ENCODE peak calls at places on chromosomes 1 and 21, in five cellular contexts. R is tibial nerve, F is stomach, Y is A549, D is sigmoid colon. E is an unnamed sample. For H3K4me1 and H3K9me3, the result is how much of the 10 kb centered on the place peaks cover.

GRCh38 chr1:36567601-36568341 is 85.1 kb upstream of the CSF3R start:
- DNase-seq in R (no peak), D (peak), Y (no peak), F (no peak), E (no peak)

GRCh38 chr1:54153548-54154439 is 994 bp upstream of the CDCP2 start:
- DNase-seq in F (peak), D (peak), R (no peak), Y (no peak), E (peak)

GRCh38 chr21:25859264-25859931 is 124.6 kb downstream of the GABPA start:
- DNase-seq in D (no peak), Y (no peak), F (no peak), R (no peak), E (no peak)

GRCh38 chr1:43600033-43601020 is 49.6 kb upstream of the KDM4A start:
- DNase-seq in D (no peak), R (no peak), F (no peak), Y (no peak), E (no peak)

GRCh38 chr1:10679521-10680220 is 116.8 kb downstream of the CASZ1 start:
- DNase-seq in Y (no peak), D (no peak), R (no peak), F (peak), E (peak)

GRCh38 chr1:10779201-10779600 is 17.2 kb downstream of the CASZ1 start:
- DNase-seq in Y (peak), F (peak), D (no peak), R (no peak), E (peak)

GRCh38 chr1:145874646-145875045 is 11.0 kb downstream of the ANKRD35 start:
- DNase-seq in D (no peak), Y (no peak), F (no peak), R (no peak), E (no peak)

GRCh38 chr1:92419642-92420041 is 67.1 kb downstream of the GFI1 start:
- DNase-seq in Y (no peak), D (no peak), R (no peak), F (no peak), E (no peak)

GRCh38 chr1:93304716-93305138 is 41.0 kb upstream of the DR1 start:
- DNase-seq in Y (peak), F (peak), R (no peak), D (no peak), E (peak)

GRCh38 chr1:198519639-198520501 is 20.6 kb downstream of the ATP6V1G3 start:
- DNase-seq in Y (no peak), F (no peak), D (no peak), R (no peak), E (no peak)

GRCh38 chr1:162861101-162861500 is at the start of gene CCDC190:
- DNase-seq in D (no peak), F (no peak), R (no peak), Y (no peak), E (no peak)

GRCh38 chr1:15352122-15352957 is 57.3 kb upstream of the EFHD2 start:
- DNase-seq in Y (peak), R (no peak), F (peak), D (no peak), E (peak)

GRCh38 chr1:23369335-23370013 is at the start of gene ZNF436:
- DNase-seq in F (peak), D (peak), Y (no peak), R (peak), E (peak)

GRCh38 chr1:147842578-147842977 is 60.0 kb upstream of the GJA8 start:
- DNase-seq in Y (no peak), F (no peak), R (no peak), D (no peak), E (no peak)

GRCh38 chr1:44060830-44061267 is 29.6 kb upstream of the SLC6A9 start:
- DNase-seq in D (no peak), Y (no peak), R (no peak), F (no peak), E (no peak)

GRCh38 chr1:209743145-209743482 is 12.7 kb upstream of the TRAF3IP3 start:
- DNase-seq in F (peak), D (peak), Y (no peak), R (peak), E (no peak)

GRCh38 chr1:203607169-203607873 is 19.3 kb upstream of the ATP2B4 start:
- DNase-seq in D (no peak), Y (no peak), R (no peak), F (peak), E (peak)

GRCh38 chr1:9615316-9616063 is 26.8 kb downstream of the TMEM201 start:
- DNase-seq in D (no peak), Y (peak), F (peak), R (no peak), E (peak)

GRCh38 chr1:229812693-229813092 is 186.6 kb downstream of the URB2 start:
- DNase-seq in F (no peak), R (no peak), D (no peak), Y (no peak), E (no peak)

GRCh38 chr1:3907031-3907534 is 7.0 kb upstream of the C1orf174 start:
- DNase-seq in R (no peak), F (no peak), Y (no peak), D (peak), E (no peak)

GRCh38 chr1:116396769-116397168 is 23.7 kb downstream of the ATP1A1 start:
- DNase-seq in R (no peak), D (no peak), F (no peak), Y (no peak), E (no peak)

GRCh38 chr1:230068952-230069684 is 2.1 kb downstream of the GALNT2 start:
- DNase-seq in F (peak), R (no peak), Y (no peak), D (no peak), E (peak)

GRCh38 chr1:64471218-64471719 is 1.3 kb downstream of the CACHD1 start:
- DNase-seq in F (peak), Y (no peak), D (peak), R (no peak), E (peak)

GRCh38 chr1:27149084-27149483 is 5.8 kb downstream of the SLC9A1 start:
- DNase-seq in R (no peak), F (no peak), Y (no peak), D (no peak), E (no peak)

GRCh38 chr1:27149714-27150113 is 5.2 kb downstream of the SLC9A1 start:
- DNase-seq in Y (no peak), F (no peak), D (no peak), R (no peak), E (no peak)

GRCh38 chr1:27152004-27152828 is 2.7 kb downstream of the SLC9A1 start:
- DNase-seq in R (no peak), D (no peak), Y (no peak), F (no peak), E (no peak)

GRCh38 chr1:27150183-27150582 is 4.7 kb downstream of the SLC9A1 start:
- DNase-seq in D (no peak), R (no peak), Y (no peak), F (no peak), E (no peak)

DNA sequence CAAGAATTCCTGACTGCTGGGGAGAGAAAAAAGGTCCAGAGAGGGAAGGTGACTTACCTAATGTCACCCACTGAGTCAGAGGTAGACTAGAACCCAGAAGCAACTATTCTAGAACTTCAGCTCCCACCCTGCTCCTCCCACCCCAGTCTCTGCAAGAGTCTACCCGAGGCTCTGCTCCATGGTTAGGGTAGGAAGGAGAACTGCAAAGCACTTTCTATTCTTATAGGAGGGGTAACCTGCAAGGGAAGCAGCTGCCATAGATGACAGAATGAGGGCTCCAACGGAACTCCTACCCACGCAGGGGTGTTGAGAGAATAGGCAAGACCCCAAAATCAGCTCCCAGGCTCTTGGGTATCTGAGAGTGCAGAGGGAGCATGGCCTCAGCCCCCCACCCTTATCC is 4.3 kb downstream of the SLC9A1 start:
- DNase-seq in D (no peak), F (no peak), Y (no peak), R (no peak), E (no peak)
- H3K4me1 ChIP-seq in D (half or more), F (half or more), Y (under half), R (half or more), E (under half)

DNA sequence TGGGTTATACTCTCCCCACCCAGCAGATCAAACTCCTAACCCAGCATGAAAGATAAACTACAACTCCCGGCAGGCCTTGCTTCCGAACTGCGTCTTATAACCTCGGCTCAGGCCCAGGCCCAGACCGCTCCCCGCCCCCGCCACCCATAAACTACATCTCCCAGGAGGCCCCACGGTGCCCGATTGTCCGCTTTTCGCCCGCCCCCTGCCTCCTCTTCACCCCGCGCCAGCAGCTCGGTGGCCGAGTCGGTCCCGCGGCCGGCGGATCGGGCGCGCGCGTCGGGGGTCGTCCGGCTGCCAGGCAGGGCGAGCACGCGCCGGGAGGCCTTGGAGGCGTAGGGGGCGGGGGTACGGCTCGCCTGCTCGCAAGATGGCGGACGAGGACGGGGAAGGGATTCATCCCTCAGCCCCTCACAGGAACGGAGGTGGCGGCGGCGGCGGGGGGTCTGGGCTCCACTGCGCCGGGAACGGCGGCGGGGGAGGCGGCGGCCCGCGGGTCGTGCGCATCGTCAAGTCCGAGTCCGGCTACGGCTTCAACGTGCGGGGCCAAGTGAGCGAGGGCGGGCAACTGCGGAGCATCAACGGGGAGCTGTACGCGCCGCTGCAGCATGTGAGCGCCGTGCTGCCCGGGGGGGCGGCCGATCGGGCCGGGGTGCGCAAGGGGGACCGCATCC is at the start of gene SNX27:
- DNase-seq in F (peak), Y (peak), R (peak), D (peak), E (peak)
- TF ChIP-seq EP300 in F (no peak), Y (no peak), R (no peak), D (no peak), E (no peak)

GRCh38 chr21:20306836-20307235 is 691.4 kb upstream of the NCAM2 start:
- DNase-seq in F (no peak), D (no peak), Y (no peak), R (no peak), E (no peak)

GRCh38 chr21:20315044-20315443 is 683.2 kb upstream of the NCAM2 start:
- DNase-seq in Y (no peak), D (no peak), F (no peak), R (no peak), E (no peak)

GRCh38 chr21:20308586-20308985 is 689.6 kb upstream of the NCAM2 start:
- DNase-seq in F (no peak), D (no peak), Y (no peak), R (no peak), E (no peak)

GRCh38 chr21:20313013-20313412 is 685.2 kb upstream of the NCAM2 start:
- DNase-seq in F (no peak), R (no peak), Y (no peak), D (no peak), E (no peak)

DNA sequence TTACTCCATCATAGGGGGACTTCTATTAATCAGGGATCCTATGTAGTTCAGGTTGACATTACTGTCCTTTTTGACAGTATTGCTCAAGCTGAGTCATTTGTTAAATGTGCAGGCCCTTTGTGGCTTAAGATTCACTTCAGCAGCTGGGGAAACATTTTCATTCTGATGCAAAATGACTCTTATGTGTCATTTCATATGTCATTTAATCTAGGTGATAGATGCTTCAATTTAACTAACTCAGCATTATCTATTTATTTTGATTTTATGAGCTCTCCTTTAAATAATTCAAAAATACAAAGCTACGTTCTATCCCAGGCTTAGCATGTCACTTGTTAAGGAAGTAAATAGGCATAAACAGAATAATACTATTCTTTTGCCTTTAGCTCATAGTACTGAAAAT is 686.8 kb upstream of the NCAM2 start:
- DNase-seq in F (no peak), D (no peak), R (no peak), Y (no peak), E (no peak)
- H3K9me3 ChIP-seq in F (under half), D (under half), R (under half), Y (under half), E (under half)

GRCh38 chr1:41894778-41895483 is 23.8 kb downstream of the HIVEP3 start:
- DNase-seq in F (no peak), R (no peak), D (no peak), Y (no peak), E (no peak)
- H3K4me1 ChIP-seq in F (half or more), R (under half), D (under half), Y (under half), E (under half)

GRCh38 chr1:27428316-27429028 is 36.0 kb downstream of the GPR3 start:
- DNase-seq in Y (no peak), R (no peak), D (peak), F (no peak), E (no peak)
- TF ChIP-seq EP300 in Y (no peak), R (no peak), D (no peak), F (no peak), E (no peak)